ENCODE peak calls at places on chromosomes 1 and 21, in six cellular contexts. O is lung; D is osteoblast; P is GM23338; Z is fibroblast of lung; J is CD8-positive, alpha-beta T cell. A is an unnamed sample.

GRCh38 chr1:183165456-183165855 is 20.6 kb upstream of the LAMC2 start:
- DNase-seq in O (no peak), D (peak), Z (no peak), J (no peak), P (peak), A (no peak)

GRCh38 chr1:106921186-106921585 is 135.3 kb upstream of the PRMT6 start:
- DNase-seq in J (no peak), D (no peak), Z (peak), O (no peak), P (no peak), A (no peak)

GRCh38 chr1:160777486-160778089 is 18.4 kb upstream of the LY9 start:
- DNase-seq in D (no peak), O (peak), Z (no peak), J (no peak), P (peak), A (no peak)

GRCh38 chr21:44947111-44947929 is 7.5 kb downstream of the SLX9 start:
- DNase-seq in J (no peak), P (no peak), O (no peak), D (peak), Z (no peak), A (peak)

GRCh38 chr1:211928993-211929637 is 98.6 kb upstream of the LPGAT1 start:
- DNase-seq in J (no peak), O (peak), D (no peak), P (peak), Z (peak), A (no peak)

GRCh38 chr1:4375812-4376211 is 278.6 kb upstream of the AJAP1 start:
- DNase-seq in P (no peak), O (no peak), J (no peak), D (no peak), Z (no peak), A (no peak)

GRCh38 chr1:55010887-55011217 is 12.1 kb downstream of the BSND start:
- DNase-seq in J (no peak), P (peak), D (no peak), O (no peak), Z (no peak), A (no peak)

GRCh38 chr1:243394610-243395490 is 139.0 kb downstream of the SDCCAG8 start:
- DNase-seq in P (no peak), J (no peak), O (no peak), Z (no peak), D (no peak), A (no peak)

GRCh38 chr1:14924455-14925325 is 228.9 kb upstream of the TMEM51 start:
- DNase-seq in P (peak), J (no peak), Z (peak), O (no peak), D (peak), A (peak)

GRCh38 chr1:231642600-231643332 is 16.2 kb downstream of the DISC1 start:
- DNase-seq in Z (no peak), P (no peak), J (no peak), D (no peak), O (no peak), A (no peak)

GRCh38 chr1:173114381-173114780 is 63.6 kb upstream of the TNFSF18 start:
- DNase-seq in P (no peak), O (no peak), D (no peak), J (no peak), Z (no peak), A (no peak)

GRCh38 chr1:180267211-180267561 is 37.1 kb downstream of the LHX4 start:
- DNase-seq in Z (no peak), P (no peak), O (no peak), J (no peak), D (peak), A (no peak)

GRCh38 chr1:82059931-82060330 is 259.2 kb downstream of the ADGRL2 start:
- DNase-seq in D (no peak), J (no peak), Z (peak), O (no peak), P (no peak), A (no peak)

GRCh38 chr1:89605692-89606091 is 27.2 kb upstream of the LRRC8C start:
- DNase-seq in D (no peak), P (no peak), Z (peak), O (no peak), J (no peak), A (no peak)

GRCh38 chr1:6587261-6588005 is 7.6 kb downstream of the ZBTB48 start:
- DNase-seq in D (peak), Z (no peak), J (no peak), P (no peak), O (no peak), A (peak)

GRCh38 chr1:204103121-204103741 is 30.3 kb downstream of the SOX13 start:
- DNase-seq in J (no peak), D (peak), O (no peak), Z (no peak), P (no peak), A (no peak)

GRCh38 chr1:147821883-147822282 is 61.5 kb upstream of the GJA5 start:
- DNase-seq in P (no peak), Z (peak), D (no peak), O (peak), J (no peak), A (no peak)

GRCh38 chr21:28832013-28832714 is 160.5 kb downstream of the LTN1 start:
- DNase-seq in J (no peak), P (no peak), O (no peak), D (peak), Z (no peak), A (no peak)

GRCh38 chr1:208000001-208000400 is 89.1 kb upstream of the CD34 start:
- DNase-seq in Z (no peak), O (no peak), D (no peak), P (no peak), J (no peak), A (no peak)

GRCh38 chr1:109249654-109250401 is 489 bp downstream of the CELSR2 start:
- DNase-seq in Z (no peak), J (no peak), D (peak), P (peak), O (peak), A (no peak)

GRCh38 chr1:23178931-23179330 is 10.3 kb upstream of the LUZP1 start:
- DNase-seq in P (peak), Z (peak), J (no peak), O (no peak), D (no peak), A (no peak)

GRCh38 chr21:42424848-42425602 is 21.3 kb downstream of the UBASH3A start:
- DNase-seq in O (no peak), Z (no peak), D (no peak), J (peak), P (no peak), A (no peak)

GRCh38 chr1:170765712-170766330 is 101.9 kb downstream of the PRRX1 start:
- DNase-seq in J (no peak), Z (peak), P (peak), O (no peak), D (peak), A (no peak)

GRCh38 chr1:63466759-63467158 is 56.3 kb downstream of the ITGB3BP start:
- DNase-seq in Z (no peak), D (no peak), O (no peak), P (peak), J (no peak), A (no peak)

GRCh38 chr1:218463194-218464156 is 118.3 kb downstream of the TGFB2 start:
- DNase-seq in J (no peak), O (peak), D (no peak), P (no peak), Z (peak), A (peak)
- H3K4me3 ChIP-seq in J (no peak), O (no peak), D (no peak), P (no peak), Z (no peak), A (peak)

DNA sequence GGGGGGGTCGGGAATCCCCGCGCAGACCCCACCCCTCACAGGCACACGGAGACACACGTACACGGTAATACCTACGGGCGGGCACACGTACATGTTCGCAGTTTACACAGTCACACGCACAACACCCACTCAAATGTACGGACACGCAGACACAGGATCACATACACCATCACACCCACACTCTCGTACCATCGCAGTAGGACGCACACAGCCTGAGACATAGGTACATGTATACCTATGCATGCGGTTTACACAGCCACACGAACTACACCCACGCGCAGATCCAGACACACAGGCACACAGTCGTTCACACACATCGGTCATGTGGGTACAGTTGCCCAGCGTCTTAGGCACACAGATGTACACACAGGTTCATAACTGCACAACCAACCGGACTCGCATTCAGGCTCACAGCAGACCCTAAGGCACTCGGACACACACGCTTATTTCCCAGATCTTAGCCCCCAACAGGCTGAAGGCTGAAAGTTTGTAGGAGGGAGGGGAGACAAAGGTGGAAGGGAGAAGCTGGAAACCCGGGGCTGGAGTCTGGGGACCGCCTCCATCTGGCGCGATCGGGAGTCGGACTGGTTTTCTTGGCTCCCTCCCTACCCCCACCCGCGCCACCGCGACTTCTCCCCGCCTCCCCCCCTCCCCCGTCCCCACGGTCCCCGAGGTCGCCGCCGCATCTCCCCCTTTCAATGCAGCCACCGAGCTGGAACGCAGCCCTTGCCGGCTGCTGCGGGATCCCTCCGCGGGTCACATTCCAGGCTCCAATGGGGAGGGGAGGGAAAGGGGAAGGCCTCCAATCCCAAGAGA is 51.9 kb upstream of the SYNC start:
- DNase-seq in J (peak), O (no peak), Z (no peak), D (peak), P (peak), A (peak)
- H3K27ac ChIP-seq in J (no peak), O (peak), Z (no peak), D (no peak), P (peak), A (no peak)

DNA sequence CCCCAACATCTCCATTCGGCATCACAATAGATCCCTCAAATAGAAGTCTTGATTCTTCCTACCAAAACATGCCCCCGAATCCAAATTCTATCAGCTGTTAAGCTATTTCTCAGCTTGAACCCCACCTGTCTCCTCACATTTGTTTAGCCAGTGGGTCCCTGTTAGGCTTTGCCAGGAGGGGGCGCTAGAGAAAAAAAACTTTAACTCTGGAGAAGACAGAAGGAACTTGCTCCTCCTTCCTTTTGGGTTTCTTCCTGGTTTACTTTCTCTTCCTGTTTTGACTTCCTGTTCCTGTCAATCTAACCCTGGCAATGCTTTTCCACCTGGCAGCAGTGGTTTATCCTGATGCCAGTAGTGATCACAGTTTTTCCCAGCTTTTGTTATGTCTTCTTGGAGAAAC is 95.6 kb upstream of the KCNK1 start:
- DNase-seq in J (no peak), P (peak), D (no peak), O (peak), Z (no peak), A (no peak)
- TF ChIP-seq CTCF in J (no peak), P (peak), D (peak), O (no peak), Z (peak), A (no peak)

GRCh38 chr1:200872446-200873115 is at the start of gene GPR25:
- DNase-seq in D (no peak), J (no peak), Z (no peak), O (no peak), P (no peak), A (no peak)
- H3K4me3 ChIP-seq in D (peak), J (peak), Z (no peak), O (peak), P (peak), A (peak)

DNA sequence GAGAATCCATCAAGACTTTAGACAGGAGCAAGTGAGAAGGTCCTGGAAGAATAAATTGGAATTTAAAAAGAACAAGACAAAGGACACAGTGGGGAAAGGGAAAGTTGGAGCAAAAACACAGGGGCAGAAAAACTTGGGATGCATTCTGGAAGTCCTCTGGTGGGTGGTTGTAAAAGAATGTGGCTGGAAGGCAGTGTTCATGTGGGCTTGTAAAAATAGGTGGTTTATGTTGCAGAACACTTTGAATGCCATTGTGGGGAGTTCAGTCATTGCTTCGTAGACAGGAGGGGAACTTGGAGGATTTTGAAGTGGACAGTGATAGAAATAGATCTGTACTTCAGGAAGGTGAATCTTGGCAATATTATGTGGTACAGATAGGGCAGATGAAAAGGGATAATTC is 15.2 kb downstream of the KIF1B start:
- DNase-seq in P (no peak), O (no peak), J (no peak), Z (no peak), D (no peak), A (no peak)
- H3K27ac ChIP-seq in P (no peak), O (no peak), J (no peak), Z (no peak), D (no peak), A (peak)

GRCh38 chr1:156750932-156751723 is at the start of gene HDGF:
- DNase-seq in J (peak), O (peak), Z (peak), D (no peak), P (peak), A (peak)
- TF ChIP-seq CTCF in J (no peak), O (no peak), Z (no peak), D (no peak), P (no peak), A (no peak)

GRCh38 chr21:46416551-46416950 is 42.1 kb upstream of the DIP2A start:
- DNase-seq in D (peak), Z (no peak), J (no peak), O (no peak), P (no peak), A (peak)
- H3K4me3 ChIP-seq in D (no peak), Z (no peak), J (no peak), O (no peak), P (no peak), A (no peak)

GRCh38 chr1:228376651-228377631 is 29.7 kb downstream of the TRIM11 start:
- DNase-seq in P (no peak), J (no peak), D (peak), O (no peak), Z (no peak), A (peak)

GRCh38 chr1:228377664-228378452 is 28.8 kb downstream of the TRIM11 start:
- DNase-seq in Z (no peak), J (no peak), P (no peak), O (no peak), D (peak), A (peak)

GRCh38 chr1:228374711-228375577 is 31.7 kb downstream of the TRIM11 start:
- DNase-seq in P (no peak), O (peak), Z (peak), J (no peak), D (peak), A (peak)

GRCh38 chr1:228375578-228376261 is 30.9 kb downstream of the TRIM11 start:
- DNase-seq in D (peak), O (no peak), P (no peak), Z (no peak), J (no peak), A (peak)

DNA sequence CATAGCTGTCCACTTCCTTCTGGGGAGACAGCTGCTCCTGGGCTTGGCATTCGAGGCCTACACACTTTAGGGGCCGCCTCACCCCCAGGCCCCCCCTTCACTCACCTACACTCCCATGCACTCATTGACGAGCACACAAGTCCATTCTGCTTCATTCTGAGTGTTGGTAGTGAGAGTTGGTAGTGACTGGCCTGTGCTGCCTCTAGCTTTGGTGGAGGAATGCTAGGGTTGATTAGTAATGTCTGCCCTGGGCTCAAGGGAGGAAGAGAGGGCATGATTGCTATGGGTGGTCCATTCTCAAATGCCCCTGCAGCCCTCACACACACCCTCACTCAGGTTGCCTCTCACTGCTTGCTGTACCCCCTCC is 30.4 kb downstream of the TRIM11 start:
- DNase-seq in O (no peak), Z (no peak), P (no peak), D (peak), J (no peak), A (no peak)
- H3K27ac ChIP-seq in O (no peak), Z (no peak), P (no peak), D (no peak), J (no peak), A (no peak)

GRCh38 chr1:22139817-22140216 is 3.1 kb downstream of the WNT4 start:
- DNase-seq in D (peak), P (no peak), J (no peak), Z (no peak), O (no peak), A (no peak)
- TF ChIP-seq CTCF in D (no peak), P (no peak), J (no peak), Z (no peak), O (no peak), A (no peak)